ENCODE peak calls at places on chromosomes 5 and 9, in four cellular contexts. B, K, S and W are unnamed samples.
A peak's percentile ranks its signal among the peaks of the same experiment; 100 is the strongest.

GRCh38 chr9:81754245-81754644 is 64.9 kb upstream of the TLE1 start:
- DNase-seq in B (no peak), K (no peak), S (no peak), W (peak; percentile 59)

GRCh38 chr5:1801061-1801953 is at the start of gene NDUFS6:
- DNase-seq in B (peak; percentile 84), K (peak; percentile 69), S (peak; percentile 80), W (no peak)

GRCh38 chr5:139593716-139594319 is 32.7 kb downstream of the UBE2D2 start:
- DNase-seq in B (no peak), K (peak; percentile 42), S (no peak), W (no peak)

GRCh38 chr9:90979138-90979551 is 177.5 kb downstream of the SYK start:
- DNase-seq in B (no peak), K (no peak), S (no peak), W (no peak)

GRCh38 chr5:149203896-149204544 is 62.7 kb downstream of the ABLIM3 start:
- DNase-seq in B (no peak), K (peak; percentile 39), S (no peak), W (no peak)

GRCh38 chr9:14269911-14270310 is 44.0 kb downstream of the NFIB start:
- DNase-seq in B (no peak), K (no peak), S (no peak), W (no peak)

GRCh38 chr5:102796014-102796413 is 40.9 kb downstream of the PAM start:
- DNase-seq in B (no peak), K (no peak), S (no peak), W (no peak)

GRCh38 chr5:51996356-51996861 is 613.2 kb downstream of the ISL1 start:
- DNase-seq in B (no peak), K (no peak), S (no peak), W (no peak)

GRCh38 chr9:70054546-70054945 is 10.9 kb downstream of the MAMDC2 start:
- DNase-seq in B (no peak), K (no peak), S (no peak), W (no peak)

GRCh38 chr5:56269216-56269927 is 36.2 kb upstream of the ANKRD55 start:
- DNase-seq in B (no peak), K (peak; percentile 61), S (no peak), W (no peak)

GRCh38 chr5:138179277-138179857 is 455 bp downstream of the KIF20A start:
- DNase-seq in B (no peak), K (no peak), S (no peak), W (no peak)

GRCh38 chr9:73412874-73413273 is 261.2 kb downstream of the ANXA1 start:
- DNase-seq in B (no peak), K (no peak), S (no peak), W (no peak)

GRCh38 chr5:56169949-56170348 is 63.2 kb downstream of the ANKRD55 start:
- DNase-seq in B (no peak), K (no peak), S (no peak), W (no peak)

DNA sequence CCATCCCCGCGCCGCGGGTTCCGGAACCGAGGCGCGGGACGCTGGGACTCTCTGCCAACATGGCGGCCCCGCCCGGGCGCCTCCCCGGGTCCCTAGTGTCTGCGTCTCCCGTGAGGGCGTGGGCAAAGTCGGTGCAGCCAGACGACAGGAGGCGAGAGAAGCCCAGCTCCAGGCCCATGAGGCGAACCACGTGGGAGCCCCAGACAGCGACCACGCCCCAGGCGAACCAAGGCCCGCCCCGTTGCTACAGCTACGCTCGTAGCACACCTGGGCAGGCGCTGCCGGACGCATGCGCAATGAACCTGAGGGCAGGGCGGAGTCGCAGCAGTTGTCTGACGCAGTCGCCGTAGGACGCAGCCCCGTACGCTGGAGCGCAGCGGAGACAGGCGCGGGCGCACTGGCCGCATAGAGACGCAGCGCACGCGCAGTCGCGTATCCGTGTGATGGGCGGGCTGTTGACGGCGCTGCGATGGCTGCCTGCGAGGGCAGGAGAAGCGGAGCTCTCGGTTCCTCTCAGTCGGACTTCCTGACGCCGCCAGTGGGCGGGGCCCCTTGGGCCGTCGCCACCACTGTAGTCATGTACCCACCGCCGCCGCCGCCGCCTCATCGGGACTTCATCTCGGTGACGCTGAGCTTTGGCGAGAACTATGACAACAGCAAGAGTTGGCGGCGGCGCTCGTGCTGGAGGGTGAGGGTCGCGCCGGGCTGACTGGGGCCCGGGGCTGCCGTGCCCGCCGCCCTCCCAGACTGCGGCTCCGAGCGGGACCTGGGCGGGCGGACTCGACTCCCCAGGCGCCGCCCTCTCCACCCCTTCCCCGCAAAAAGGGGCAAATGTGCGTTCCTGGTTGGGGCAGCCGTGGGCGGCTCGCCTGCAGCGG is at the start of gene MAN1B1:
- DNase-seq in B (peak; percentile 99), K (peak; percentile 99), S (peak; percentile 99), W (peak; percentile 76)
- TF ChIP-seq CTCF in B (no peak), K (no peak), S (no peak), W (no peak)

DNA sequence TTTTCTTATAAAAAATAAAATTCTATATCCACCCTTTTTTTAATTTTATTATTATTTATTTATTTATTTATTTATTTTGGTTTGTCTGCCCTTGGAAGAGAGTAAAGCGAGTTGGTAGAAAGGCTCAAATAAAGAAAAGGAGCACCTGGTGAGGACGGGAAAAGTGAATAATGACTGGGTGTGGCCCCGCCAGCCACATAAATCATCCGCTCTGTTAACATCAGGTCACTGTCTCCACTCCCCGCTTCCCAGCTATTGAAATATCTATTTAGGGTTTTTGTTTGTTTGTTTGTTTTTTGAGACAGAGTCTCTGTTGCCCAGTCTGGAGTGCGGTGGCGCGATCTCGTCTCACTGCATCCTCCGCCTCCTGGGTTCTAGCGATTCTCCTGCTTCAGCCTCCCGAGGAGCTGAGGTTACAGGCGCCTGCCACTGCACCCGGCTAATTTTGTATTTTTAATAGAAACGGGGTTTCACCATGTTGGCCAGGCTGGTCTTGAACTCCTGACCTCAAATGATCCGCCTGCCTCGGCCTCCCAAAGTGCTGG is 844 bp downstream of the POLR3G start:
- DNase-seq in B (no peak), K (no peak), S (no peak), W (no peak)
- H3K4me3 ChIP-seq in B (peak overlapping the region; percentile 86), K (peak overlapping the region; percentile 54), S (no peak overlapping the region), W (peak overlapping the region; percentile 95)

GRCh38 chr5:78157001-78157400 is 137.5 kb downstream of the AP3B1 start:
- DNase-seq in B (no peak), K (no peak), S (no peak), W (no peak)

DNA sequence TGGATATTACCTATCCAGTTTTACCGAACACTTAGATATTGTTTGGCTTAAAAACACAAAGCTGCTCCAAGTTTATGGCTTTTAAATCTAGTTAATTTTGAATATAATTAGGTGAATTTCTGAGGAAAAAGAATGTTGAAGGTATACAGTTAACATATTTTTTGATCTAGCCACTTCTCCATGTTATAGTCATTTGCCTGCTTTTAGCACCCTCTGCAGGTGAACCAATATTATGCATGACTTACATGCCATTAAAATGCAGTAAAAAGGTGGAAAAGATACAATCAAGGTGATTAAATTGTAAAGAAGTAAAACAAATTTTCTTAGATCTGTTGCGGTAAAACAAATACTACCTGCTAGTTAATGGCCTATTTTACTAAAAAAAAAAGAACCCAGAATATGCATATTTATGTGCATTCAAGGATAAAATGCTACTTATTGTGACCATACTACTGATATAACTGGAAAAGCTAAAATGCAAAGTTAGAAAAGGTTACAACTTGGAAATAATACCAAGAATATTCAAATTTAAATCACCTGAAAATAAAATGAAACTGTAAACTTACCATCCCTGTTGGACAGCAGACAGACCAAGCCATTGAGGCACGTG is 132.1 kb downstream of the AP3B1 start:
- DNase-seq in B (no peak), K (peak; percentile 31), S (no peak), W (no peak)
- TF ChIP-seq CTCF in B (peak; percentile 47), K (peak; percentile 52), S (no peak), W (peak; percentile 54)

DNA sequence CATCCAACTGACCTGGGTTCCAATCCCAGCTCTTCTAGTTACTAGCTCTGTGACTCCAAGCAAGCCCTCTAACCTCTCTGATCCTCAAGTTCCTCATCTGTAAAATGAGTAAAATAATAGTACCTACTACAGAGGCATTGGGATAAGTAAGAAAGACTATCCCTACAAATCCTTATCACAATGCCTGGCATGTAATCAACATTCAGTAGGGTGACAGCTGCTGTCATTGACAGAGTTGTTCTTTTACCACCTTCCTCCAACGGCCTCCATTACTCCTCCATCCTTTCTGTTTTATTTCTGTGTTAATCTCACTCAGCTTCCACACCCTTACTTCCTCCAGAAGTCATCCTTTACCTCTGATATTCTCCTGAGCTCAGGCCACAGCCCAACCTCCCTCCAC is 40.4 kb downstream of the FGF1 start:
- DNase-seq in B (no peak), K (no peak), S (no peak), W (no peak)
- H3K4me3 ChIP-seq in B (no peak overlapping the region), K (no peak overlapping the region), S (no peak overlapping the region), W (no peak overlapping the region)

DNA sequence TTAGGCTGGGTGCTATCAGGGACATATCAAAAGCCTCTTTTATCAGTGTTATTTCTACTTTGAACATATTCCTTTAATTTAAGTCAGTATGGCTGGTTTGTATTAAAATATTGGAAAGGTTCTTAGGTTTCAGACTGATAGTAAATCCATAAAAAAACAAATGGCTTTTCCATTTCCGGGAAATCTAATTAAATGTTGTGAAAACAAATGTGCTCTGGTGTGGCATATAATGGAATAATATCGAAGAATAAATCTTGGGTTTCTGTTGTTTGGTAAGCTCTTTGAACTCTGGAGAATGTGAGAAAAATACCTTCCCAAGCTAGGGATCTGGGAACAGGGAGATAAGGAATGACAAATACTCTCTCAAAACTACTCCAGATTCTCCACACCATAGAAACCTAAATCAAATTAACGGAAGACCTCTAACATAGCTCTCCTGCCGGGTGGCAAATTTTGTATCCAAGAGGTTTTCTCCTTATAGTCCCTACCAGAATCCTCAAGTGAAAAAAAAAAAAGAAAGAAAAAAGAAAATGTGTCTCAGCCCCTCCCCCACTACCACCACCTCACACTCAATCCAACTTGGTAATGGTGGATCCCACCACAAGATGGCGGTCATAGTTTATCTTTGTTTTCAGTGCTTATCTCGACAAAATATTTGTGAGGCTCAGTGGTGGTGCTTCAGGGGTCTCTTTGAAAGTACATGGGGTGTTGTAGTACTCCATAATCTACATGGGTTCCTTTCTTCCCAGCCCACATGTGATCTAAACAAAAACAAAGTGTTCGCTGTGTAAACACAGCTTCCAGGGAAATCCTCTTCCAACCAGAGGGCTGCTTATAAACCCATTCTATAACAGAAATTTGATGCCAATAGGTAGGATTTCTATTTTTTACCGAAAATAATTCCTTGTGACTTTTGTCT is 54.6 kb upstream of the FST start:
- DNase-seq in B (no peak), K (no peak), S (no peak), W (no peak)
- TF ChIP-seq CTCF in B (peak; percentile 37), K (peak; percentile 16), S (no peak), W (peak; percentile 43)

GRCh38 chr5:96683392-96683791 is 21.2 kb downstream of the CAST start:
- DNase-seq in B (no peak), K (no peak), S (no peak), W (no peak)
- H3K4me3 ChIP-seq in B (no peak overlapping the region), K (no peak overlapping the region), S (no peak overlapping the region), W (no peak overlapping the region)

GRCh38 chr9:126380447-126380846 is 53.8 kb downstream of the MVB12B start:
- DNase-seq in B (no peak), K (no peak), S (no peak), W (no peak)
- TF ChIP-seq CTCF in B (no peak), K (no peak), S (no peak), W (no peak)

GRCh38 chr5:114363837-114364236 is 2.0 kb downstream of the KCNN2 start:
- DNase-seq in B (no peak), K (no peak), S (no peak), W (no peak)
- H3K4me3 ChIP-seq in B (peak overlapping the region; percentile 86), K (no peak overlapping the region), S (no peak overlapping the region), W (no peak overlapping the region)